ENCODE peak calls at places on chromosomes 7 and 10, in five cellular contexts. V is HepG2, E is K562, X is GM23338, A is upper lobe of left lung. Y is an unnamed sample.
A peak's percentile ranks its signal among the peaks of the same experiment; 100 is the strongest.

GRCh38 chr10:122565766-122566206 is 5.2 kb downstream of the DMBT1 start:
- ATAC-seq in V (peak; percentile 56), E (peak; percentile 68), X (peak; percentile 63), A (peak; percentile 72), Y (peak; percentile 57)

GRCh38 chr7:1638113-1638726 is 31.9 kb upstream of the ELFN1 start:
- ATAC-seq in V (no peak), E (no peak), X (peak; percentile 73), A (no peak), Y (no peak)

GRCh38 chr7:134083766-134084487 is 43.2 kb upstream of the LRGUK start:
- ATAC-seq in V (no peak), E (peak; percentile 95), X (no peak), A (no peak), Y (peak; percentile 35)

GRCh38 chr7:44216521-44217030 is 15.8 kb downstream of the YKT6 start:
- ATAC-seq in V (no peak), E (no peak), X (no peak), A (no peak), Y (no peak)

GRCh38 chr7:32447218-32447617 is 43.0 kb downstream of the LSM5 start:
- ATAC-seq in V (no peak), E (no peak), X (no peak), A (no peak), Y (no peak)

GRCh38 chr7:92732451-92733036 is 103.8 kb downstream of the CDK6 start:
- ATAC-seq in V (no peak), E (peak; percentile 71), X (no peak), A (no peak), Y (no peak)

GRCh38 chr7:139588632-139589031 is 65.1 kb downstream of the CLEC2L start:
- ATAC-seq in V (no peak), E (peak; percentile 84), X (peak; percentile 78), A (peak; percentile 29), Y (peak; percentile 78)

GRCh38 chr7:1530946-1531262 is 402 bp downstream of the MAFK start:
- ATAC-seq in V (no peak), E (no peak), X (no peak), A (no peak), Y (no peak)

GRCh38 chr7:32020760-32021159 is 49.4 kb downstream of the PDE1C start:
- ATAC-seq in V (no peak), E (no peak), X (no peak), A (no peak), Y (peak; percentile 39)

GRCh38 chr10:50426485-50426884 is 175.2 kb upstream of the ASAH2 start:
- ATAC-seq in V (no peak), E (no peak), X (no peak), A (no peak), Y (no peak)

GRCh38 chr7:94062372-94062771 is 58.2 kb upstream of the BET1 start:
- ATAC-seq in V (no peak), E (no peak), X (no peak), A (no peak), Y (no peak)

GRCh38 chr7:74290999-74291441 is 1.8 kb downstream of the CLIP2 start:
- ATAC-seq in V (no peak), E (no peak), X (peak; percentile 12), A (no peak), Y (no peak)

GRCh38 chr7:153847828-153848227 is 204.4 kb upstream of the DPP6 start:
- ATAC-seq in V (no peak), E (no peak), X (no peak), A (no peak), Y (no peak)

GRCh38 chr7:46369933-46370654 is 449.0 kb upstream of the IGFBP3 start:
- ATAC-seq in V (no peak), E (no peak), X (no peak), A (no peak), Y (no peak)

GRCh38 chr10:127919418-127920191 is 12.7 kb downstream of the PTPRE start:
- ATAC-seq in V (peak; percentile 62), E (peak; percentile 43), X (peak; percentile 88), A (no peak), Y (no peak)

GRCh38 chr7:75018570-75019364 is 54.3 kb downstream of the CASTOR2 start:
- ATAC-seq in V (peak; percentile 18), E (no peak), X (no peak), A (peak; percentile 3), Y (no peak)

GRCh38 chr10:45561952-45562351 is 110.6 kb downstream of the ZFAND4 start:
- ATAC-seq in V (no peak), E (no peak), X (no peak), A (no peak), Y (no peak)

GRCh38 chr10:76881477-76882220 is 756.0 kb downstream of the KCNMA1 start:
- ATAC-seq in V (no peak), E (no peak), X (no peak), A (no peak), Y (no peak)

GRCh38 chr7:29488203-29488970 is 75.2 kb upstream of the PRR15 start:
- ATAC-seq in V (peak; percentile 49), E (no peak), X (peak; percentile 21), A (no peak), Y (no peak)

DNA sequence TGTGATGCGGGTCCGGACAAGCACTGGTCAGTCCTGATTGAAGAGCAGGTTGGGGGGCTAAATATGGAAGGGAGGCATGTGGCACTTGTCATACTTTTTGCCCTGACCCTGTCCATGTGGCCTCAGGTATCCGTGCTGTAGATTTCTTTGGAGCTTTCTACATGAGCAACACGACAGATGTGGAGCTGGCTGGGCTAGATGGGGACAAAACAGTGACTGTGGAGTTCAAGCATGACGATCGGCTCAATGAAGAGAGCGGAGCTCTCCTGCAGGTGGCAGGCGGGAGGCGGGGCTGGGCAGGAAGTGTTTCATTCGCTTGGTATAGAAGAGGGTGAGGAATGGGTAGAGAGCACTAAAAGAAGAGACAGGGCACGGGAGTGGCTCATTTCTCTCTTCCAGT is 13.0 kb upstream of the CHCHD1 start:
- ATAC-seq in V (no peak), E (no peak), X (no peak), A (no peak), Y (no peak)
- TF ChIP-seq POLR2AphosphoS5 in V (no peak), E (no peak), X (no peak), A (no peak), Y (no peak)

DNA sequence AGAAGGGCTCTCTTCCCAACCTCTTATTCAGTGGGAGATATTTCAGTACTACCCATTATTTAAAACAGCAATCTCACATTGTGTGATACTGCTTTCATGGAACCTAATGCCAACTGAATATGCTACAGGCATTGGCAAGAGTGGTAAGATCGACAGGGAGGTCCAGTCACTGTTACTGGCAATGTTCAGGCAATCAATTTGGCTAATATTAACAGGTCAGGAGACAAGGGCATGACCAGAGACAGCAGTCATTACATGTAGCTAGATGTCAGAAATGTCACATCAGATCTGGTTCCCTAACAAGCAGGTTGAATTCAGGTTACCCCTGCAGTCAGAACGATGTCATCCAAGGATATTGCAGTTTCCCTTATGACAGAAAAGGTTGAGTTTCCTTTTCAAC is 129.4 kb downstream of the ARHGAP12 start:
- ATAC-seq in V (peak; percentile 16), E (no peak), X (no peak), A (no peak), Y (no peak)
- TF ChIP-seq POLR2AphosphoS5 in V (no peak), E (no peak), X (no peak), A (no peak), Y (no peak)

DNA sequence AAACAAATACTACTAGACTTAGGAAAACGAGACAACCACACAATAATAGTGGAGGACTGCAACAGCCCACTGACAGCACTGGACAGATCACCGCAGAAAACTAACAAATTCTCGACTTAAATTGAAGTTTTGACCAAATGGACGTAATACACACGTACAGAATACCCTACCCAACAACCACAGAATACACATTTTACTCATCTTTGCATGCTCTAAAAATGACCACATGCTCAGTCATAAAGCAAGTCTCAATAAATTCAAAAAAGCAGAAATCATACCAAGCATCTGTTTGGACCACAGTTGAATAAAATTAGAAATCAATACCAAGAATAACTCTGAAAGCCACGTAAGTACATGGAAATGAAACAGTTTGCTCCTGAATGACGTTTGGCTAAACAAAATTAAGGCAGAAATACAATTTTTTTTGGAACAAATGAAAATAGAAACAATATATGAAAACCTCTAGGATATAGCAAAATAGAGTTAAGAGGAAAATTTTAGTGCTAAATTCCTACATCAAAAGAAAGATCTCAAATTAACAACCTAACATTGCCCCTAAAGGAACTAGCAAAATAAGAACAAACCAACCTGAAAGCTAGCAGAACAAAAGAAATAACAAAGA is 30.6 kb downstream of the MAPK8 start:
- ATAC-seq in V (no peak), E (no peak), X (no peak), A (no peak), Y (no peak)
- TF ChIP-seq POLR2AphosphoS5 in V (no peak), E (no peak), X (no peak), A (no peak), Y (no peak)

GRCh38 chr7:148699024-148699771 is 495 bp downstream of the CUL1 start:
- ATAC-seq in V (peak; percentile 83), E (peak; percentile 37), X (peak; percentile 17), A (peak; percentile 34), Y (peak; percentile 51)
- TF ChIP-seq POLR2AphosphoS5 in V (peak; percentile 72), E (peak; percentile 22), X (peak; percentile 65), A (peak; percentile 34), Y (peak; percentile 46)

GRCh38 chr10:5944389-5945202 is 32.7 kb downstream of the IL15RA start:
- ATAC-seq in V (no peak), E (no peak), X (peak; percentile 9), A (peak; percentile 44), Y (peak; percentile 85)
- TF ChIP-seq POLR2AphosphoS5 in V (no peak), E (no peak), X (no peak), A (peak; percentile 44), Y (peak; percentile 92)

GRCh38 chr10:4946349-4946717 is 16.9 kb upstream of the AKR1C1 start:
- ATAC-seq in V (no peak), E (no peak), X (no peak), A (no peak), Y (no peak)

GRCh38 chr10:4944751-4945280 is 18.4 kb upstream of the AKR1C1 start:
- ATAC-seq in V (no peak), E (no peak), X (peak; percentile 78), A (no peak), Y (no peak)

GRCh38 chr10:4945706-4946348 is 17.4 kb upstream of the AKR1C1 start:
- ATAC-seq in V (no peak), E (no peak), X (no peak), A (no peak), Y (no peak)

GRCh38 chr10:4947635-4948596 is 15.3 kb upstream of the AKR1C1 start:
- ATAC-seq in V (peak; percentile 91), E (no peak), X (no peak), A (peak; percentile 88), Y (peak; percentile 94)

DNA sequence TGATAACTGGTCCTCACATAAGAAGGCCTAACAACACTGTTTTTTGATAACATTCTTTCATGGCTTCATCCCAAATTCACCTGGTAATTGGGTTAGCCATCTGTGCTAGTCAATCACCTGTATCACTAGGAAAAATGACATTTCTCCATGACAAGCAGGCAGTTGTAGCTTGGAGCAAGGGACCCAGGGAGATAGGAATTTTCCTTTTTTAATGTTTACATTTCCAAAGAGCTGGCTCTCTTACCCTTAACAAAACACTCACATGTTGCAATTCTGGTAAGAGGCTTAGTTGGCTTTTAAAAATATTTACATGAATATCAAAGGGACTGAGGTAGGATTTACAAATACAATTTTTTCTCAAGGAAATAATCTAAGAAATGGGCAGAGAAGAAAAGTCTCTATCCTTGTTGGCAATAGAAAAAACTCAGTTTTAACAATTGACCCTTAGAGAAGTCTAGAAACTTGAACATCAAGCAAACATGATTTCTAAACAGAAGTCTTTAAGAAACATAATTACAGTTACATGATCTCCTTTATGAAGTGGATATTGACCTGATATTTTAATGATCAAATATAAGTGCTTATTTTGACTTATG is 16.1 kb upstream of the AKR1C1 start:
- ATAC-seq in V (peak; percentile 66), E (no peak), X (no peak), A (no peak), Y (peak; percentile 34)
- TF ChIP-seq POLR2AphosphoS5 in V (peak; percentile 54), E (no peak), X (no peak), A (no peak), Y (peak; percentile 86)

GRCh38 chr10:74012480-74012879 is 14.6 kb downstream of the VCL start:
- ATAC-seq in V (peak; percentile 46), E (peak; percentile 54), X (peak; percentile 32), A (no peak), Y (no peak)
- TF ChIP-seq POLR2AphosphoS5 in V (no peak), E (no peak), X (no peak), A (no peak), Y (no peak)

Y was measured in gastroesophageal sphincter.